ENCODE peak calls at places on chromosomes 3 and 15, in four cellular contexts. P is ovary, L is cardiac muscle cell, E is uterus. Y is an unnamed sample.

GRCh38 chr3:24137958-24138875 is 193.1 kb downstream of the NR1D2 start:
- DNase-seq in P (no peak), L (no peak), E (no peak), Y (no peak)

GRCh38 chr15:88745696-88746095 is 57.5 kb upstream of the ACAN start:
- DNase-seq in P (no peak), L (peak; percentile 58), E (no peak), Y (no peak)

GRCh38 chr15:69394556-69395282 is 19.4 kb upstream of the KIF23 start:
- DNase-seq in P (peak; percentile 82), L (peak; percentile 84), E (peak; percentile 76), Y (peak; percentile 78)

GRCh38 chr3:175224051-175224450 is 364.9 kb downstream of the NAALADL2 start:
- DNase-seq in P (no peak), L (peak; percentile 14), E (no peak), Y (no peak)

GRCh38 chr3:99638244-99638948 is at the start of gene COL8A1:
- DNase-seq in P (peak; percentile 62), L (peak; percentile 77), E (peak; percentile 65), Y (peak; percentile 71)

GRCh38 chr3:139213936-139214335 is 129.9 kb upstream of the MRPS22 start:
- DNase-seq in P (no peak), L (no peak), E (no peak), Y (no peak)

GRCh38 chr15:62786123-62786825 is 256.3 kb upstream of the TPM1 start:
- DNase-seq in P (no peak), L (no peak), E (no peak), Y (no peak)

GRCh38 chr3:196666001-196666867 is 26.7 kb downstream of the NRROS start:
- DNase-seq in P (no peak), L (peak; percentile 95), E (no peak), Y (no peak)

GRCh38 chr15:79779739-79780138 is 117.1 kb downstream of the MTHFS start:
- DNase-seq in P (no peak), L (no peak), E (no peak), Y (no peak)

GRCh38 chr3:43353393-43353792 is 67.1 kb downstream of the SNRK start:
- DNase-seq in P (no peak), L (no peak), E (no peak), Y (no peak)

GRCh38 chr15:85554852-85555521 is 174.6 kb downstream of the AKAP13 start:
- DNase-seq in P (no peak), L (no peak), E (no peak), Y (no peak)

GRCh38 chr3:188336178-188336577 is 182.2 kb downstream of the LPP start:
- DNase-seq in P (no peak), L (no peak), E (no peak), Y (no peak)

DNA sequence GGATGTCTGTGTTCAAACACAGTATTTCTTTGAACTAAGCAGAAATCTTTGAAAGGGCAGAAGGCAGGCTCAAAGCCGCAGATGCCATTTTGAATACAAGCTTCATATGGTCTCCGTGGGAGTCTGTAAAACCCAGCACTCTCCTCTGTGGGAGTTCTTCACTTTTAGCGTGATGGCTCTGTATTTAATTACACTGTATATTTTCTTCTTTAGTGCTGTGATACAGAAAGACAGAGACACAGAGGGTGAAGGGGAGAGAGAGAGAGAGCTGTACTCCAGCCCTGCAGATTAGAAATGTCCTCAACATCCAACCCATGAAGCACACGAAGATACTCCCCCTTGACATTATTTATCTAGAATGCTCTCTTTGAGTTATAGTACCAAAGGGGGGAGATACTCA is 752.6 kb upstream of the NR2F2 start:
- DNase-seq in P (no peak), L (no peak), E (no peak), Y (no peak)
- H3K9me3 ChIP-seq in P (no peaks in the 10 kb centered on the region), L (no peaks in the 10 kb centered on the region), E (no peaks in the 10 kb centered on the region), Y (peaks cover 2% of the 10 kb centered on the region)

GRCh38 chr3:125128861-125129501 is 73.2 kb upstream of the HEG1 start:
- DNase-seq in P (no peak), L (peak; percentile 93), E (no peak), Y (peak; percentile 48)
- H3K4me3 ChIP-seq in P (no peak overlapping the region), L (no peak overlapping the region), E (no peak overlapping the region), Y (no peak overlapping the region)

DNA sequence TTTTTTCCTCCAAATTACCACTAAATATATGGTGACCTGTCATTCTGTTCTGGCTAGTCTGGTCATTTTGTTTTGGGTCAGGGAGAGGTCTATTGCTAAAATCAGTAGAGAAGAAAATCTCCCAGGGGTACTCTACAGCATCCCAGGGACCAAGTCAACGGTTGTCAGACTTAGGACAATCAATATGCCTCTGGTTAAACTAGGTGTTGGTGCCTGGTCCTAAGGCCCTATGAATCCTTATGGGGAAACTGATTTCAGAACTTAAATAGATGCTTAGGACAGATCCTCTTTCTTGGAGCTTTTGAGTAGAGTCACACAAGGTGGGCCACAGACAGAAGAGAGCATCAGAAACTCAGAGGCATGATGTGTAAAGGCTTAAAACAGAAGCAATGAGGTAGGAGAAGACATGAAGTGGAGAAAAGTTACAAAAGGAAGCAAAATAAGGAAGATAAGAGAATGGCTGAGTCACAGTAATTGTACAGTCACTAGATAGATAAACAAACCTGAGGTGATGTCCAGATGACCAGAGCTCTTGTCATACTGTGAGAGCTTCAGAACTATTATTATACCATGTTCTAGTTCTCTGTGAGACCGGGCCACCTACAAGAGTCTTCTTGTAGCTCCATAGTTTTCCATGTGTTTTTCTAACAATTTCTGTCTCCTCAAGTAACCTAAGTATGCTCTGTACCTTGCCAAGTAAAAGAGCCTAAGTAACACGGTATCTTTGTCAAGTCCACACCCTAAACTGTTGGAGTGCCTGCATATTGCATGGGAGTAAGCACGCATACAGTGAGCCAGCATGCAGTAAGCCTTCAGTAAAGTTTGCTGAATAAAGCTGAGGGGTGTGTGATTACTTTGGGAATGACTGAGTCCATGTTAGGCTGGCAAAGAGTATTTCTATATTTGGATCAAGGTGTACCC is 44.6 kb upstream of the LEKR1 start:
- DNase-seq in P (no peak), L (no peak), E (no peak), Y (no peak)
- H3K4me1 ChIP-seq in P (no peaks in the 10 kb centered on the region), L (no peaks in the 10 kb centered on the region), E (no peaks in the 10 kb centered on the region), Y (no peaks in the 10 kb centered on the region)

GRCh38 chr15:27495963-27496459 is 525.0 kb downstream of the GABRG3 start:
- DNase-seq in P (no peak), L (no peak), E (no peak), Y (no peak)
- H3K9me3 ChIP-seq in P (no peaks in the 10 kb centered on the region), L (no peaks in the 10 kb centered on the region), E (no peaks in the 10 kb centered on the region), Y (no peaks in the 10 kb centered on the region)

GRCh38 chr3:12838179-12838965 is 3.0 kb downstream of the RPL32 start:
- DNase-seq in P (no peak), L (peak; percentile 52), E (no peak), Y (no peak)
- H3K4me3 ChIP-seq in P (no peak overlapping the region), L (no peak overlapping the region), E (no peak overlapping the region), Y (no peak overlapping the region)

GRCh38 chr3:140258222-140258724 is 323.3 kb downstream of the CLSTN2 start:
- DNase-seq in P (no peak), L (peak; percentile 4), E (no peak), Y (no peak)
- H3K4me1 ChIP-seq in P (peaks cover 1% of the 10 kb centered on the region), L (no peaks in the 10 kb centered on the region), E (no peaks in the 10 kb centered on the region), Y (no peaks in the 10 kb centered on the region)

GRCh38 chr15:27722102-27722501 is 377.0 kb downstream of the OCA2 start:
- DNase-seq in P (no peak), L (no peak), E (no peak), Y (no peak)
- H3K9me3 ChIP-seq in P (no peaks in the 10 kb centered on the region), L (no peaks in the 10 kb centered on the region), E (no peaks in the 10 kb centered on the region), Y (no peaks in the 10 kb centered on the region)

GRCh38 chr3:174191380-174191779 is 667.8 kb upstream of the NAALADL2 start:
- DNase-seq in P (no peak), L (no peak), E (no peak), Y (no peak)
- H3K4me3 ChIP-seq in P (no peak overlapping the region), L (no peak overlapping the region), E (no peak overlapping the region), Y (no peak overlapping the region)

GRCh38 chr3:13580256-13581023 is 31.5 kb downstream of the FBLN2 start:
- DNase-seq in P (no peak), L (no peak), E (no peak), Y (no peak)

GRCh38 chr3:13579089-13579488 is 30.2 kb downstream of the FBLN2 start:
- DNase-seq in P (no peak), L (peak; percentile 84), E (no peak), Y (no peak)

GRCh38 chr3:13577181-13578121 is 28.5 kb downstream of the FBLN2 start:
- DNase-seq in P (no peak), L (no peak), E (no peak), Y (no peak)

GRCh38 chr3:13575459-13576061 is 26.6 kb downstream of the FBLN2 start:
- DNase-seq in P (no peak), L (no peak), E (no peak), Y (no peak)

GRCh38 chr3:13578246-13578645 is 29.3 kb downstream of the FBLN2 start:
- DNase-seq in P (no peak), L (no peak), E (no peak), Y (no peak)
- H3K4me1 ChIP-seq in P (no peaks in the 10 kb centered on the region), L (peaks cover 22% of the 10 kb centered on the region), E (no peaks in the 10 kb centered on the region), Y (no peaks in the 10 kb centered on the region)

Y was measured in lung.